ENCODE peak calls at places on chromosome 17, in nine cellular contexts. E is tibial nerve, D is stomach, S is endothelial cell of umbilical vein, W is neuronal stem cell, F is adipocyte, B is LNCaP clone FGC, K is fibroblast of mammary gland, R is ascending aorta. Z is an unnamed sample.

GRCh38 chr17:17152385-17152784 is 53.7 kb downstream of the PLD6 start:
- DNase-seq in F (peak), W (no peak), R (no peak), S (peak), D (peak), K (no peak), B (no peak), E (no peak), Z (peak)

GRCh38 chr17:34313164-34313563 is 6.1 kb upstream of the CCL8 start:
- DNase-seq in F (peak), B (no peak), E (no peak), D (no peak), S (no peak), W (no peak), K (peak), R (no peak), Z (no peak)

GRCh38 chr17:72336026-72336803 is 215.4 kb downstream of the SOX9 start:
- DNase-seq in S (no peak), R (no peak), W (peak), B (no peak), D (no peak), F (no peak), K (no peak), E (no peak), Z (no peak)

GRCh38 chr17:41939044-41939695 is 8.8 kb downstream of the ODAD4 start:
- DNase-seq in K (no peak), B (no peak), F (no peak), E (no peak), D (no peak), R (no peak), S (no peak), W (no peak), Z (no peak)

GRCh38 chr17:21272881-21273839 is 11.4 kb upstream of the MAP2K3 start:
- DNase-seq in R (no peak), F (no peak), K (no peak), B (no peak), E (no peak), W (no peak), S (no peak), D (peak), Z (no peak)

GRCh38 chr17:71464241-71464640 is 656.6 kb upstream of the SOX9 start:
- DNase-seq in F (no peak), S (no peak), W (no peak), B (no peak), D (no peak), E (no peak), K (no peak), R (no peak), Z (no peak)

GRCh38 chr17:52084176-52084575 is 74.3 kb downstream of the CA10 start:
- DNase-seq in B (no peak), S (no peak), D (no peak), F (no peak), R (no peak), E (no peak), W (no peak), K (no peak), Z (no peak)

GRCh38 chr17:43094129-43094834 is 30.9 kb downstream of the BRCA1 start:
- DNase-seq in S (no peak), B (no peak), E (no peak), D (no peak), K (peak), W (no peak), R (peak), F (peak), Z (no peak)

GRCh38 chr17:43975898-43976297 is 22.2 kb upstream of the PYY start:
- DNase-seq in W (no peak), K (no peak), F (no peak), B (no peak), R (no peak), E (no peak), S (no peak), D (no peak), Z (no peak)

GRCh38 chr17:16989230-16989952 is 17.5 kb upstream of the TNFRSF13B start:
- DNase-seq in F (no peak), D (no peak), B (no peak), S (no peak), E (no peak), W (no peak), K (no peak), R (no peak), Z (no peak)

GRCh38 chr17:6643460-6644125 is 2.7 kb downstream of the TXNDC17 start:
- DNase-seq in R (no peak), W (no peak), K (peak), B (no peak), E (no peak), S (no peak), D (no peak), F (no peak), Z (no peak)

GRCh38 chr17:30920282-30920681 is 1.5 kb upstream of the ADAP2 start:
- DNase-seq in B (no peak), D (no peak), K (no peak), E (no peak), R (no peak), F (no peak), W (no peak), S (peak), Z (no peak)

GRCh38 chr17:30922235-30922993 is 669 bp downstream of the ADAP2 start:
- DNase-seq in W (no peak), S (no peak), B (no peak), F (peak), E (no peak), D (no peak), K (no peak), R (no peak), Z (peak)

GRCh38 chr17:30921544-30922196 is at the start of gene ADAP2:
- DNase-seq in R (peak), K (no peak), F (peak), B (no peak), W (no peak), D (peak), S (no peak), E (no peak), Z (peak)

GRCh38 chr17:30924341-30924740 is 2.6 kb downstream of the ADAP2 start:
- DNase-seq in D (no peak), R (no peak), S (no peak), W (no peak), B (no peak), K (no peak), E (no peak), F (no peak), Z (peak)

DNA sequence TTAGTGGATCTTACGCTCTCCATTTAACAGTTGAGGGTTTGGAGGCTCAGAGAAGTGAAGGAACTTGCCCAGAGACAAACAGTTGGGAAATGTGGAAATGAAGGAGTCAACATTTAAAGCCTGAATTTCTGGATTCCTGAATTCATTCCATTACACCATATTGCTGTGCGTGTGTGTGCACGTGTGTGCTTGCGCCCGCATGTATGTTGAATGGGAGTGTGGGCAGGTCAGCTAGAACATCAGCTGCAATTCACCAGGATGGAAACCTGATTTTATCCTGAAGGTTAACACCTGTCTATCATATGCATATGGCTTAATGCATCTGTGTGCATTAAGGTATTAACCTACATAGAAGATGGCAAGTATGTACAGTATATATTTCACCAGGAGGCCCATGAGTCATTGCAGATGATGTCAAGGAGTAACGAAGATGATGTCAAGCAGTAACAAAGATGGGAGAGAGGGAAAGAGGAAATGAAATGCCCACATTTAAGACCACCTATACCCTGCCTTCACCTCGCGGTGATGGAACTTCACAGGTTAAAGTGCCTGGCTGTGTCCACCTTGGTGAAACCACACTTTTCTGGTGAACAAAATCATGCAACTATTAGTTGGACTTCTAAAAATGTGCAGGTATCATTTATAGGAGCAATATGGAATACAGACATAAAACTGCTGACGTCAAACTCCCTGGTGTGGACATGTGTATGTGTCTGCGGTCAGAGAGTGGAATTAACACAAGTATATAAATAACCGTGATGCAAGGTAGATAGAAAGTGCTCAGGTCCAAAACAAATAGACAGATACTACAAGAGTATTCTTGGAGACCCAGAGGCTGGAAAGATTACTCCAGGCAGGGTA is 832 bp upstream of the ADAP2 start:
- DNase-seq in E (no peak), B (no peak), F (no peak), K (no peak), R (no peak), S (no peak), D (no peak), W (no peak), Z (peak)
- H3K4me3 ChIP-seq in E (peak), B (peak), F (no peak), K (no peak), R (peak), S (no peak), D (peak), W (no peak), Z (peak)

DNA sequence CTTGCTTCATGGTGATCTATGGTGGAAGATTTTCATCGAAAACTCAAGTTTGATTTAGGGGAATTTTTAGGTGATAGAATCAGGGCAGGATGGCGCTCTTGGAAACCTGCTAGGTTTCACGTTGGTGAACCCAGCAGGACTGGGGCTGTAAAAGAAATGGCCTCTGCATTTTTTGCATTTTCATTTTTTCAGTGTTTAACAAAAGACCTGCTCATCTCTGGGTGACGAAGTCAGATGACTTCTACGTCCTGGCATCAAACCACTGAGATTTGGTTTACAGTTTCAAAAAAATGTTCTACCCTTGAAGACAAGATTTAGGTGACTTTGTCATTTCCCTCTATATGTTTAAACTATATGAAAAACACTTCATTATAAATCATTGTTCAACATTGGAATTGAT is 1.9 kb downstream of the PGS1 start:
- DNase-seq in R (no peak), K (no peak), D (no peak), B (no peak), W (no peak), F (no peak), S (no peak), E (no peak), Z (no peak)
- H3K4me3 ChIP-seq in R (no peak), K (no peak), D (peak), B (no peak), W (no peak), F (peak), S (no peak), E (no peak), Z (peak)

DNA sequence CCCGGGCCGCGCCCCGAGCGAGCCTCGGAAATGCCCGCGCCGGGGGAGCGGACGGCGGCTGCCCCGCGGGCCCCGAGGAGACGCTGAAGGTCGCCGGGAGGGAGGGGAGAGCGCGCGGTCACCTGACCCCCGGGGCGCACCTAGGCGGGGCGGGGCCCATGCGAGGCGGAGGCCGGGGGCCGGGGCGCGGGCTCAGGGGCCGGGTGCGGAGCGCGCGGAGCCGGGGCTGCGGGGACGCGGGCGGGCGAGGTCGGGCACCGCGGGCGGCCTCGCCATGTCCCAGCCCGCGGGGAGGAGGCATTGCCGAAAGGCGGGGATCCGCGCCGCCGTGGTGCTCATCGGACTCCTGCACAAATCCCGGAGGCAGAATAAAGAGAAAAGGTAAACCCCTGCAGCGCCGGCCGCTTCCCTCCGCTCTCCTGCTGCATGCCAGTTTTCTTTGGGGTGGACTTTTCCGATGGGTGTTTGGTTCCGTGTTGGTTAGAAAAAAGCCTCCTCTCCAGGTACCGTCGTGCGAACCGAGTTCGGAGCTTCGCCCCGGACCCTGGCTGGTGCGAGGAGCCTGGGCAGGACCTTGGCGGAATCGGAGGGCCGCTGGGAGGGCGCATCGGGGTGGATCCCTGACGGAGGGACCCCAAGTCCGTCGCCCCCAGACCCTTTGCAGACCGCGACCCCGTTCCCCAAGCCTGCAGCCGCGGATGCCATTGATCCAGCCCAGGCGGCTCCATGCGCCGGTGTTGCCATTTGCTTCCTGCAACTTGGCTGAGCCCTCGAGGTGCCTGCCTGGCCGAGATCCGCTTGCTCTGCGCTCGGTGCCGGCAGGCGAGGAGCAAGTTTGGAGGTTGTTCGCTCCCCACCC is 57.7 kb downstream of the RAP1GAP2 start:
- DNase-seq in E (no peak), F (peak), B (no peak), S (no peak), W (no peak), D (peak), K (peak), R (no peak), Z (peak)
- H3K4me3 ChIP-seq in E (peak), F (peak), B (peak), S (no peak), W (no peak), D (peak), K (peak), R (peak), Z (peak)

GRCh38 chr17:48990882-48991357 is 6.3 kb upstream of the IGF2BP1 start:
- DNase-seq in F (no peak), E (no peak), B (no peak), S (no peak), D (no peak), K (no peak), R (no peak), W (no peak), Z (no peak)

GRCh38 chr17:48993305-48993704 is 3.9 kb upstream of the IGF2BP1 start:
- DNase-seq in B (no peak), S (no peak), F (no peak), K (no peak), W (no peak), E (no peak), D (no peak), R (no peak), Z (no peak)

GRCh38 chr17:48994548-48995331 is 2.4 kb upstream of the IGF2BP1 start:
- DNase-seq in R (no peak), K (no peak), B (no peak), W (no peak), D (no peak), S (peak), E (no peak), F (no peak), Z (no peak)

GRCh38 chr17:48995332-48995870 is 1.8 kb upstream of the IGF2BP1 start:
- DNase-seq in R (peak), S (peak), B (no peak), W (peak), E (no peak), D (no peak), K (no peak), F (no peak), Z (no peak)

DNA sequence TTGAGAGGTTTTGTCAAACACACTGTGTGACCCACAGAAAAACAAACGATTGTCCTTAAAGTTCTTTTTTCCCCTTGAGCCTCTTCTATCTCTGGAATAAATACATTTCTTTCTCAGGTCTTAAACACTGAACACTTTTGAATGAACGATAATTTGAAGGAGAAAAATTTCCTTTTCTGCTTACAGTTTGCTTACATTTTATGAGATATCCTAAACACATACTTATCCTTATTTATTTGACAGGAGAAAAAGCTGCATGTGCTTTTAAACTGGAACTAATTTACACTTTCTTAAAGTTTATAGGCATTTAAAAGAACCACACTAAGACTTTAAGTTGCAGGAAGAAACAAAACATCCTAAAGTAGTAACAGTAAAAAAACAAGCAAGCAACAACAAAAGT is 4.8 kb upstream of the IGF2BP1 start:
- DNase-seq in E (no peak), F (no peak), D (no peak), B (no peak), S (peak), W (no peak), R (no peak), K (no peak), Z (no peak)
- H3K4me3 ChIP-seq in E (no peak), F (no peak), D (no peak), B (no peak), S (no peak), W (no peak), R (no peak), K (no peak), Z (no peak)

GRCh38 chr17:62955841-62956352 is 10.1 kb upstream of the TANC2 start:
- DNase-seq in F (peak), B (peak), E (no peak), R (no peak), S (no peak), D (no peak), K (no peak), W (no peak), Z (no peak)
- H3K4me3 ChIP-seq in F (no peak), B (no peak), E (no peak), R (no peak), S (no peak), D (no peak), K (no peak), W (no peak), Z (no peak)

DNA sequence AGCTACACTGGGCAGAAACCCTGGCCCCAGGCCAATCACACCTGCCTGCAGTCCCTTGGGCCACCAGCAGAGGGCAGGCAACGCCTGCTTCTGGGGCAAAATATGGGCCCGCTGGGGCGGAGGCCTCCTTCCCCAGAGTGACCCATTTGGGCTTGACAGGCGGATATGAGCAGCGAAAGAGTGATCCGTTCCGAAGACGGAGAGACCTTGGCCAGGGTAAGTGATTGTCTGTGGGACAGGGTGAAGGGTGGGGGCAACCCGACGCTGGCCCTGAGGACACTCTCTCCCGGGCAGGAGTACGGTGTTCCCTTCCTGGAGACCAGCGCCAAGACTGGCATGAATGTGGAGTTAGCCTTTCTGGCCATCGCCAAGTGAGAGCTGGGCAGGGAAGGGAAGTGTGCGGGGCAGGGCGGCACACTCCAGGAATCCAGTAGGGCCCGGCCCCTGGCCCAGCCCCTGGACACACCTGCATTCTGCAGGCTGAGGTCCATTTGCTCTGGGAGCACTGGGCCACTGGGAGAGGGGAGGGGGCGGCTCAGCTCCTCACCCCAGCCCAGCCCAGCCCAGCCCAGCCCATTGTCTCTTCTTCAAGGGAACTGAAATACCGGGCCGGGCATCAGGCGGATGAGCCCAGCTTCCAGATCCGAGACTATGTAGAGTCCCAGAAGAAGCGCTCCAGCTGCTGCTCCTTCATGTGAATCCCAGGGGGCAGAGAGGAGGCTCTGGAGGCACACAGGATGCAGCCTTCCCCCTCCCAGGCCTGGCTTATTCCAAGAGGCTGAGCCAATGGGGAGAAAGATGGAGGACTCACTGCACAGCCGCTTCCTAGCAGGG is 3.5 kb upstream of the NHERF1 start:
- DNase-seq in W (peak), F (peak), R (peak), D (peak), S (peak), E (peak), K (peak), B (no peak), Z (peak)
- H3K4me3 ChIP-seq in W (no peak), F (no peak), R (no peak), D (peak), S (no peak), E (peak), K (no peak), B (peak), Z (peak)

DNA sequence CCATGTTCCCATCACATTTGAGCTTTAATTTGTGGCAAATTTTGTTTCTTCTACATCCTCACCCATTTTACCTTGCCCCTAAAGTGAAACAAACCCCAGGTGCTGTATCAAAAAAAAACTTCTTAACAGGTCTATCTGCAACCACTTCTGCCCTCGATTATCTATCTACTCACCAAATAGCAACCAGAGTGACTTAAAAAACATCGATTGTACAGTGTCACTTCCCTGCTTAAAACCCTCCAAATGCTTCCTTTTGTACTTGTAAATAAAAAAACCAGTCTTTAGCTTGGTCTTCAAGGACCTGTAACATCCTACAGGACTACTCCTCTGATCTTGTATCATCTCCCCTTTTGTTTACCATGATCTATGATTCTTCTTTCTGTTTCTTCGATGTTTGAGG is 82.6 kb upstream of the CORO6 start:
- DNase-seq in E (no peak), F (no peak), R (no peak), B (no peak), K (no peak), S (no peak), W (no peak), D (no peak), Z (no peak)
- H3K4me3 ChIP-seq in E (no peak), F (no peak), R (no peak), B (no peak), K (no peak), S (no peak), W (no peak), D (no peak), Z (no peak)

GRCh38 chr17:38418693-38419507 is 9.4 kb upstream of the ARHGAP23 start:
- DNase-seq in W (no peak), F (no peak), K (no peak), R (no peak), D (no peak), S (no peak), E (no peak), B (no peak), Z (no peak)

GRCh38 chr17:38419508-38419981 is 8.7 kb upstream of the ARHGAP23 start:
- DNase-seq in W (no peak), K (no peak), S (no peak), F (no peak), D (no peak), R (no peak), B (no peak), E (no peak), Z (no peak)

GRCh38 chr17:38420518-38420917 is 7.7 kb upstream of the ARHGAP23 start:
- DNase-seq in R (no peak), E (no peak), W (no peak), B (no peak), F (no peak), D (no peak), K (no peak), S (no peak), Z (no peak)

GRCh38 chr17:38421871-38422819 is 6.1 kb upstream of the ARHGAP23 start:
- DNase-seq in K (no peak), W (no peak), S (no peak), D (no peak), B (no peak), E (no peak), F (no peak), R (no peak), Z (no peak)

GRCh38 chr17:38421224-38421841 is 6.9 kb upstream of the ARHGAP23 start:
- DNase-seq in D (no peak), K (peak), S (peak), E (no peak), W (no peak), B (no peak), F (peak), R (peak), Z (no peak)
- H3K4me3 ChIP-seq in D (no peak), K (no peak), S (no peak), E (no peak), W (no peak), B (no peak), F (no peak), R (peak), Z (no peak)